ENCODE peak calls at places on chromosomes 16 and 17, in nine cellular contexts. One of them, this sample, is unnamed.

GRCh38 chr17:32627233-32628008 is 140.6 kb downstream of the CDK5R1 start:
- DNase-seq in naive thymus-derived CD8-positive, alpha-beta T cell: no peak
- DNase-seq in mammary epithelial cell: no peak
- DNase-seq in NCI-H1092 treated with DMSO at 0.1 percent for 48 hours: peak
- DNase-seq in nephron progenitor cell: peak
- DNase-seq in D341Med: peak
- DNase-seq in activated CD4-positive, alpha-beta T cell treated with anti-CD3 and anti-CD28 coated beads for 48 hours: no peak
- DNase-seq in stimulated activated CD4-positive, alpha-beta T cell treated with anti-CD3 and anti-CD28 coated beads, Interleukin-15, amount 100 ng/mL, for 24 hours: no peak
- DNase-seq in AG10803: peak
- DNase-seq in this sample: no peak

GRCh38 chr17:57247913-57248312 is 8.4 kb upstream of the MSI2 start:
- DNase-seq in mammary epithelial cell: no peak
- DNase-seq in stimulated activated CD4-positive, alpha-beta T cell treated with anti-CD3 and anti-CD28 coated beads, Interleukin-15, amount 100 ng/mL, for 24 hours: no peak
- DNase-seq in NCI-H1092 treated with DMSO at 0.1 percent for 48 hours: no peak
- DNase-seq in activated CD4-positive, alpha-beta T cell treated with anti-CD3 and anti-CD28 coated beads for 48 hours: no peak
- DNase-seq in nephron progenitor cell: no peak
- DNase-seq in AG10803: no peak
- DNase-seq in naive thymus-derived CD8-positive, alpha-beta T cell: no peak
- DNase-seq in D341Med: no peak
- DNase-seq in this sample: no peak

GRCh38 chr17:32007463-32008298 is 498 bp downstream of the LRRC37B start:
- DNase-seq in AG10803: no peak
- DNase-seq in mammary epithelial cell: peak
- DNase-seq in naive thymus-derived CD8-positive, alpha-beta T cell: peak
- DNase-seq in stimulated activated CD4-positive, alpha-beta T cell treated with anti-CD3 and anti-CD28 coated beads, Interleukin-15, amount 100 ng/mL, for 24 hours: peak
- DNase-seq in nephron progenitor cell: no peak
- DNase-seq in activated CD4-positive, alpha-beta T cell treated with anti-CD3 and anti-CD28 coated beads for 48 hours: peak
- DNase-seq in D341Med: peak
- DNase-seq in NCI-H1092 treated with DMSO at 0.1 percent for 48 hours: peak
- DNase-seq in this sample: no peak

GRCh38 chr17:83133302-83134121 is 54.1 kb downstream of the METRNL start:
- DNase-seq in AG10803: no peak
- DNase-seq in nephron progenitor cell: no peak
- DNase-seq in stimulated activated CD4-positive, alpha-beta T cell treated with anti-CD3 and anti-CD28 coated beads, Interleukin-15, amount 100 ng/mL, for 24 hours: no peak
- DNase-seq in activated CD4-positive, alpha-beta T cell treated with anti-CD3 and anti-CD28 coated beads for 48 hours: no peak
- DNase-seq in mammary epithelial cell: no peak
- DNase-seq in NCI-H1092 treated with DMSO at 0.1 percent for 48 hours: no peak
- DNase-seq in naive thymus-derived CD8-positive, alpha-beta T cell: no peak
- DNase-seq in D341Med: no peak
- DNase-seq in this sample: peak

GRCh38 chr17:73340093-73340596 is 28.3 kb upstream of the CDC42EP4 start:
- DNase-seq in naive thymus-derived CD8-positive, alpha-beta T cell: no peak
- DNase-seq in AG10803: peak
- DNase-seq in stimulated activated CD4-positive, alpha-beta T cell treated with anti-CD3 and anti-CD28 coated beads, Interleukin-15, amount 100 ng/mL, for 24 hours: peak
- DNase-seq in D341Med: no peak
- DNase-seq in mammary epithelial cell: peak
- DNase-seq in nephron progenitor cell: no peak
- DNase-seq in activated CD4-positive, alpha-beta T cell treated with anti-CD3 and anti-CD28 coated beads for 48 hours: peak
- DNase-seq in NCI-H1092 treated with DMSO at 0.1 percent for 48 hours: no peak
- DNase-seq in this sample: no peak

GRCh38 chr17:45129940-45130639 is 2.2 kb downstream of the PLCD3 start:
- DNase-seq in naive thymus-derived CD8-positive, alpha-beta T cell: no peak
- DNase-seq in D341Med: peak
- DNase-seq in AG10803: no peak
- DNase-seq in stimulated activated CD4-positive, alpha-beta T cell treated with anti-CD3 and anti-CD28 coated beads, Interleukin-15, amount 100 ng/mL, for 24 hours: no peak
- DNase-seq in mammary epithelial cell: peak
- DNase-seq in NCI-H1092 treated with DMSO at 0.1 percent for 48 hours: no peak
- DNase-seq in nephron progenitor cell: no peak
- DNase-seq in activated CD4-positive, alpha-beta T cell treated with anti-CD3 and anti-CD28 coated beads for 48 hours: no peak
- DNase-seq in this sample: no peak

GRCh38 chr17:57404073-57404472 is 147.8 kb downstream of the MSI2 start:
- DNase-seq in AG10803: no peak
- DNase-seq in nephron progenitor cell: no peak
- DNase-seq in mammary epithelial cell: no peak
- DNase-seq in D341Med: peak
- DNase-seq in naive thymus-derived CD8-positive, alpha-beta T cell: no peak
- DNase-seq in NCI-H1092 treated with DMSO at 0.1 percent for 48 hours: no peak
- DNase-seq in stimulated activated CD4-positive, alpha-beta T cell treated with anti-CD3 and anti-CD28 coated beads, Interleukin-15, amount 100 ng/mL, for 24 hours: no peak
- DNase-seq in activated CD4-positive, alpha-beta T cell treated with anti-CD3 and anti-CD28 coated beads for 48 hours: no peak
- DNase-seq in this sample: no peak

GRCh38 chr17:49197346-49197998 is 12.9 kb downstream of the GNGT2 start:
- DNase-seq in stimulated activated CD4-positive, alpha-beta T cell treated with anti-CD3 and anti-CD28 coated beads, Interleukin-15, amount 100 ng/mL, for 24 hours: no peak
- DNase-seq in NCI-H1092 treated with DMSO at 0.1 percent for 48 hours: no peak
- DNase-seq in activated CD4-positive, alpha-beta T cell treated with anti-CD3 and anti-CD28 coated beads for 48 hours: no peak
- DNase-seq in mammary epithelial cell: peak
- DNase-seq in AG10803: no peak
- DNase-seq in naive thymus-derived CD8-positive, alpha-beta T cell: no peak
- DNase-seq in D341Med: no peak
- DNase-seq in nephron progenitor cell: no peak
- DNase-seq in this sample: no peak

GRCh38 chr16:72934661-72935403 is 113.1 kb downstream of the ZFHX3 start:
- DNase-seq in AG10803: peak
- DNase-seq in mammary epithelial cell: no peak
- DNase-seq in activated CD4-positive, alpha-beta T cell treated with anti-CD3 and anti-CD28 coated beads for 48 hours: no peak
- DNase-seq in D341Med: no peak
- DNase-seq in nephron progenitor cell: no peak
- DNase-seq in naive thymus-derived CD8-positive, alpha-beta T cell: no peak
- DNase-seq in NCI-H1092 treated with DMSO at 0.1 percent for 48 hours: no peak
- DNase-seq in stimulated activated CD4-positive, alpha-beta T cell treated with anti-CD3 and anti-CD28 coated beads, Interleukin-15, amount 100 ng/mL, for 24 hours: no peak
- DNase-seq in this sample: no peak

GRCh38 chr16:87254734-87255133 is 62.5 kb downstream of the C16orf95 start:
- DNase-seq in mammary epithelial cell: no peak
- DNase-seq in AG10803: no peak
- DNase-seq in D341Med: no peak
- DNase-seq in activated CD4-positive, alpha-beta T cell treated with anti-CD3 and anti-CD28 coated beads for 48 hours: no peak
- DNase-seq in naive thymus-derived CD8-positive, alpha-beta T cell: no peak
- DNase-seq in stimulated activated CD4-positive, alpha-beta T cell treated with anti-CD3 and anti-CD28 coated beads, Interleukin-15, amount 100 ng/mL, for 24 hours: no peak
- DNase-seq in nephron progenitor cell: no peak
- DNase-seq in NCI-H1092 treated with DMSO at 0.1 percent for 48 hours: no peak
- DNase-seq in this sample: peak

GRCh38 chr17:17041018-17041521 is 1.2 kb upstream of the MPRIP start:
- DNase-seq in D341Med: peak
- DNase-seq in naive thymus-derived CD8-positive, alpha-beta T cell: no peak
- DNase-seq in NCI-H1092 treated with DMSO at 0.1 percent for 48 hours: no peak
- DNase-seq in AG10803: peak
- DNase-seq in mammary epithelial cell: peak
- DNase-seq in stimulated activated CD4-positive, alpha-beta T cell treated with anti-CD3 and anti-CD28 coated beads, Interleukin-15, amount 100 ng/mL, for 24 hours: no peak
- DNase-seq in nephron progenitor cell: no peak
- DNase-seq in activated CD4-positive, alpha-beta T cell treated with anti-CD3 and anti-CD28 coated beads for 48 hours: no peak
- DNase-seq in this sample: peak